ENCODE peak calls at places on chromosomes 3 and 15, in seven cellular contexts. One of them, this sample, is unnamed.

GRCh38 chr3:193372783-193373182 is 5.8 kb downstream of the ATP13A5 start:
- DNase-seq in HCT116: no peak
- DNase-seq in HCEC 1CT: no peak
- DNase-seq in ACHN: no peak
- DNase-seq in pancreas: no peak
- DNase-seq in activated naive CD4-positive, alpha-beta T cell treated with anti-CD3 and anti-CD28 coated beads, Interleukin-2, amount 50 U/mL, for 72 hours: no peak
- DNase-seq in effector memory CD4-positive, alpha-beta T cell: no peak
- DNase-seq in this sample: no peak

GRCh38 chr3:196414469-196414868 is 17.8 kb downstream of the UBXN7 start:
- DNase-seq in ACHN: no peak
- DNase-seq in activated naive CD4-positive, alpha-beta T cell treated with anti-CD3 and anti-CD28 coated beads, Interleukin-2, amount 50 U/mL, for 72 hours: no peak
- DNase-seq in HCEC 1CT: no peak
- DNase-seq in pancreas: no peak
- DNase-seq in effector memory CD4-positive, alpha-beta T cell: no peak
- DNase-seq in HCT116: no peak
- DNase-seq in this sample: peak

GRCh38 chr3:172244011-172244410 is 204.2 kb downstream of the GHSR start:
- DNase-seq in pancreas: no peak
- DNase-seq in HCEC 1CT: peak
- DNase-seq in ACHN: no peak
- DNase-seq in activated naive CD4-positive, alpha-beta T cell treated with anti-CD3 and anti-CD28 coated beads, Interleukin-2, amount 50 U/mL, for 72 hours: no peak
- DNase-seq in effector memory CD4-positive, alpha-beta T cell: no peak
- DNase-seq in HCT116: peak
- DNase-seq in this sample: peak

GRCh38 chr15:74200871-74201419 is 1.6 kb downstream of the STRA6 start:
- DNase-seq in HCT116: no peak
- DNase-seq in activated naive CD4-positive, alpha-beta T cell treated with anti-CD3 and anti-CD28 coated beads, Interleukin-2, amount 50 U/mL, for 72 hours: no peak
- DNase-seq in pancreas: peak
- DNase-seq in HCEC 1CT: no peak
- DNase-seq in effector memory CD4-positive, alpha-beta T cell: no peak
- DNase-seq in ACHN: no peak
- DNase-seq in this sample: peak

GRCh38 chr15:82129769-82130168 is 84.0 kb upstream of the MEX3B start:
- DNase-seq in effector memory CD4-positive, alpha-beta T cell: no peak
- DNase-seq in HCT116: no peak
- DNase-seq in pancreas: no peak
- DNase-seq in ACHN: peak
- DNase-seq in HCEC 1CT: peak
- DNase-seq in activated naive CD4-positive, alpha-beta T cell treated with anti-CD3 and anti-CD28 coated beads, Interleukin-2, amount 50 U/mL, for 72 hours: no peak
- DNase-seq in this sample: peak

GRCh38 chr3:86828751-86829150 is 162.2 kb downstream of the VGLL3 start:
- DNase-seq in pancreas: no peak
- DNase-seq in HCEC 1CT: no peak
- DNase-seq in activated naive CD4-positive, alpha-beta T cell treated with anti-CD3 and anti-CD28 coated beads, Interleukin-2, amount 50 U/mL, for 72 hours: no peak
- DNase-seq in HCT116: no peak
- DNase-seq in ACHN: no peak
- DNase-seq in effector memory CD4-positive, alpha-beta T cell: no peak
- DNase-seq in this sample: no peak

GRCh38 chr3:160668454-160668853 is 8.5 kb upstream of the ARL14 start:
- DNase-seq in HCEC 1CT: no peak
- DNase-seq in effector memory CD4-positive, alpha-beta T cell: no peak
- DNase-seq in activated naive CD4-positive, alpha-beta T cell treated with anti-CD3 and anti-CD28 coated beads, Interleukin-2, amount 50 U/mL, for 72 hours: no peak
- DNase-seq in pancreas: no peak
- DNase-seq in ACHN: no peak
- DNase-seq in HCT116: no peak
- DNase-seq in this sample: no peak

GRCh38 chr3:127731546-127731945 is 58.8 kb downstream of the ABTB1 start:
- DNase-seq in ACHN: no peak
- DNase-seq in HCEC 1CT: no peak
- DNase-seq in HCT116: no peak
- DNase-seq in activated naive CD4-positive, alpha-beta T cell treated with anti-CD3 and anti-CD28 coated beads, Interleukin-2, amount 50 U/mL, for 72 hours: no peak
- DNase-seq in effector memory CD4-positive, alpha-beta T cell: no peak
- DNase-seq in pancreas: no peak
- DNase-seq in this sample: no peak

GRCh38 chr3:161648071-161648470 is 151.5 kb downstream of the OTOL1 start:
- DNase-seq in HCEC 1CT: no peak
- DNase-seq in activated naive CD4-positive, alpha-beta T cell treated with anti-CD3 and anti-CD28 coated beads, Interleukin-2, amount 50 U/mL, for 72 hours: no peak
- DNase-seq in pancreas: no peak
- DNase-seq in HCT116: no peak
- DNase-seq in effector memory CD4-positive, alpha-beta T cell: no peak
- DNase-seq in ACHN: no peak
- DNase-seq in this sample: no peak

This sample was measured in ELR.